ENCODE peak calls at places on chromosomes 5 and 9, in six cellular contexts. J is stomach, I is HCT116, N is spleen, Y is GM23338, T is transverse colon. M is an unnamed sample.

GRCh38 chr9:36903541-36904435 is 130.3 kb downstream of the PAX5 start:
- DNase-seq in J (peak; percentile 40), I (peak; percentile 38), Y (no peak), T (no peak), N (no peak), M (peak; percentile 38)

GRCh38 chr5:57989378-57989777 is 470.5 kb downstream of the PLK2 start:
- DNase-seq in T (no peak), N (no peak), J (no peak), Y (no peak), I (no peak), M (no peak)

GRCh38 chr9:111728143-111728542 is 66.6 kb downstream of the SHOC1 start:
- DNase-seq in N (no peak), Y (no peak), I (peak; percentile 50), J (no peak), T (no peak), M (no peak)

GRCh38 chr9:113523421-113524141 is 60.1 kb downstream of the RGS3 start:
- DNase-seq in I (no peak), N (peak; percentile 83), T (peak; percentile 81), J (no peak), Y (no peak), M (no peak)

GRCh38 chr9:99345936-99346335 is 123.9 kb downstream of the SEC61B start:
- DNase-seq in Y (no peak), I (no peak), N (no peak), T (no peak), J (no peak), M (no peak)

GRCh38 chr9:90307177-90307833 is 335.3 kb downstream of the DIRAS2 start:
- DNase-seq in I (no peak), Y (no peak), J (no peak), T (no peak), N (no peak), M (no peak)

GRCh38 chr5:115758356-115758755 is 58.1 kb downstream of the CDO1 start:
- DNase-seq in J (no peak), Y (no peak), I (no peak), N (no peak), T (no peak), M (no peak)

GRCh38 chr9:98786750-98787510 is 9.4 kb downstream of the ANKS6 start:
- DNase-seq in T (no peak), N (no peak), Y (no peak), J (no peak), I (no peak), M (no peak)

GRCh38 chr9:31336841-31337240 is 1047.6 kb upstream of the ACO1 start:
- DNase-seq in J (no peak), Y (no peak), N (no peak), T (no peak), I (no peak), M (no peak)

GRCh38 chr5:17105744-17106450 is 111.5 kb upstream of the BASP1 start:
- DNase-seq in Y (no peak), N (no peak), J (no peak), T (no peak), I (no peak), M (peak; percentile 65)

GRCh38 chr5:148186248-148187003 is 16.4 kb upstream of the SPINK6 start:
- DNase-seq in N (no peak), J (no peak), I (no peak), Y (no peak), T (no peak), M (no peak)

GRCh38 chr5:180173875-180174586 is 35.0 kb downstream of the RASGEF1C start:
- DNase-seq in J (no peak), T (no peak), Y (no peak), I (no peak), N (peak; percentile 34), M (no peak)

GRCh38 chr5:172096184-172096941 is 89.9 kb upstream of the FBXW11 start:
- DNase-seq in J (no peak), N (no peak), T (no peak), Y (no peak), I (no peak), M (no peak)

GRCh38 chr5:139383275-139383992 is at the start of gene SLC23A1:
- DNase-seq in N (peak; percentile 56), J (no peak), Y (no peak), T (peak; percentile 80), I (no peak), M (peak; percentile 76)

GRCh38 chr5:160749682-160750081 is 102.3 kb downstream of the ATP10B start:
- DNase-seq in T (peak; percentile 47), I (no peak), J (no peak), Y (no peak), N (no peak), M (no peak)

GRCh38 chr5:9545959-9546851 is at the start of gene SEMA5A:
- DNase-seq in T (peak; percentile 86), J (peak; percentile 72), I (no peak), N (peak; percentile 79), Y (peak; percentile 73), M (peak; percentile 86)

GRCh38 chr9:88936132-88936531 is 55.1 kb upstream of the S1PR3 start:
- DNase-seq in Y (no peak), J (no peak), N (no peak), T (no peak), I (no peak), M (no peak)

GRCh38 chr5:170896779-170897178 is 35.0 kb downstream of the RANBP17 start:
- DNase-seq in T (no peak), N (peak; percentile 58), Y (peak; percentile 89), J (peak; percentile 26), I (no peak), M (no peak)

GRCh38 chr5:142320851-142321560 is 3.8 kb downstream of the SPRY4 start:
- DNase-seq in J (no peak), Y (peak; percentile 44), N (no peak), I (no peak), T (no peak), M (no peak)

GRCh38 chr5:5886812-5887486 is 464.5 kb downstream of the ICE1 start:
- DNase-seq in I (no peak), T (peak; percentile 19), J (peak; percentile 52), Y (peak; percentile 73), N (peak; percentile 87), M (no peak)

GRCh38 chr5:159515909-159516415 is 185.7 kb upstream of the IL12B start:
- DNase-seq in J (peak; percentile 74), Y (peak; percentile 71), I (peak; percentile 44), T (peak; percentile 62), N (peak; percentile 89), M (no peak)

GRCh38 chr5:74206571-74207550 is 433.7 kb downstream of the ENC1 start:
- DNase-seq in Y (peak; percentile 38), T (peak; percentile 17), N (no peak), J (peak; percentile 45), I (no peak), M (no peak)

GRCh38 chr5:150302301-150303069 is at the start of gene ARSI:
- DNase-seq in I (no peak), Y (peak; percentile 93), T (peak; percentile 40), J (no peak), N (peak; percentile 74), M (no peak)

GRCh38 chr9:135101486-135101885 is 14.0 kb downstream of the OLFM1 start:
- DNase-seq in I (no peak), T (no peak), J (no peak), N (no peak), Y (no peak), M (no peak)

GRCh38 chr9:115127191-115127817 is 9.3 kb upstream of the TNC start:
- DNase-seq in J (no peak), Y (no peak), N (no peak), I (no peak), T (no peak), M (no peak)

GRCh38 chr9:17793713-17794622 is 215.1 kb downstream of the SH3GL2 start:
- DNase-seq in T (peak; percentile 16), I (peak; percentile 6), J (no peak), N (no peak), Y (peak; percentile 21), M (no peak)
- TF ChIP-seq CTCF in T (no peak), I (no peak), J (no peak), N (no peak), Y (no peak), M (no peak)

DNA sequence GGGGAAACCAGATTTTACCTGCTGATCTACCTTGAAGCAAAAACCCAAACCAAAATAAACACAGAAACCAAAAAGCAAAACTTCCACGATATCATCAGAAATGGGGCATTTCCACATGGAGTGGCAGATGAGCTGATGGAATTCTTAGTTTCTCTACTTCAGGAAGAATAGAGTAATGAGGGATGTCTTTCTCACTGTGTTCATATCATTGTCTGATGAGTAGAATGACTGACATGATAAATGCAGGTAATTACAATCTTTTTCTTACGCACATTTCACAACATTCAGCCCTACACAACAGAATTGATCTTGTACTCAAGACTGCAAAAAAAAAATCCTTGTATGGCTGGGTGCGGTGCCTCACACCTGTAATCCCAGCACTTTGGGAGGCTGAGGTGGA is 23.2 kb upstream of the ANKH start:
- DNase-seq in N (no peak), I (no peak), J (no peak), Y (no peak), T (no peak), M (no peak)
- TF ChIP-seq POLR2AphosphoS5 in N (no peak), I (no peak), J (no peak), Y (no peak), T (no peak), M (no peak)

DNA sequence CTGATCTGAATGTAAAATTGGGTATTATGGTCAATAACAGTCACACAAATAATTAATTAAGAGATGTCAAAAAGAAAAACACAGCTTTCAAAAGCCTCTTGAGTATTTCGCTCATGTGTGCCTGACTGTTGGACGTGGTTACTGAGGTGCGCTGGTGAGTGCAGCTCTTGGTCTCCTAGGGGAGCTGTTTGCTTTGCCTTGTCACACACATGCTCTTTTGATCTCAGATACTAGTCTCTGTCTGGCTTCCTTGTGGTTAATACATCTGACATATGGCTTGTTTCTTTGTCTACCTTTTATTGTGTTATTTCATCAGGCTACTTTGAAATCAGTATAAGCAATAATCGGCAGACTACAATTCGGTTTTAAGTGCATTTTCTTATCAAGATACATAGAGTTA is 51.5 kb downstream of the PCSK1 start:
- DNase-seq in T (no peak), J (no peak), N (no peak), Y (peak; percentile 12), I (no peak), M (no peak)
- TF ChIP-seq CTCF in T (no peak), J (no peak), N (no peak), Y (peak; percentile 13), I (peak; percentile 5), M (no peak)

GRCh38 chr5:131430794-131431193 is 166.9 kb downstream of the CDC42SE2 start:
- DNase-seq in Y (no peak), N (no peak), I (no peak), T (no peak), J (no peak), M (no peak)

GRCh38 chr5:131441184-131441583 is 177.3 kb downstream of the CDC42SE2 start:
- DNase-seq in N (no peak), J (no peak), I (no peak), Y (no peak), T (no peak), M (no peak)

GRCh38 chr5:131431794-131432193 is 167.9 kb downstream of the CDC42SE2 start:
- DNase-seq in I (no peak), N (no peak), Y (no peak), J (no peak), T (no peak), M (no peak)

GRCh38 chr5:131436081-131436480 is 172.2 kb downstream of the CDC42SE2 start:
- DNase-seq in J (no peak), I (no peak), Y (no peak), N (no peak), T (no peak), M (no peak)
- TF ChIP-seq POLR2AphosphoS5 in J (no peak), I (no peak), Y (no peak), N (no peak), T (no peak), M (no peak)

GRCh38 chr5:168086104-168086610 is 205.3 kb upstream of the WWC1 start:
- DNase-seq in J (no peak), T (peak; percentile 44), Y (peak; percentile 27), I (no peak), N (no peak), M (no peak)
- TF ChIP-seq CTCF in J (no peak), T (peak; percentile 47), Y (no peak), I (no peak), N (no peak), M (no peak)